ENCODE peak calls at places on chromosomes 2 and 18, in four cellular contexts. J, Y, O and H are unnamed samples.

GRCh38 chr2:50492452-50492851 is 539.5 kb downstream of the NRXN1 start:
- DNase-seq in J (no peak), Y (no peak), O (no peak), H (no peak)

GRCh38 chr2:127185720-127186119 is 34.4 kb downstream of the CYP27C1 start:
- DNase-seq in J (no peak), Y (no peak), O (no peak), H (no peak)

GRCh38 chr18:543447-543846 is 36.7 kb upstream of the CETN1 start:
- DNase-seq in J (no peak), Y (no peak), O (no peak), H (no peak)

GRCh38 chr2:205372141-205372540 is 310.2 kb upstream of the NRP2 start:
- DNase-seq in J (no peak), Y (no peak), O (no peak), H (no peak)

GRCh38 chr2:200618590-200619021 is 32.8 kb downstream of the AOX1 start:
- DNase-seq in J (no peak), Y (no peak), O (no peak), H (no peak)

GRCh38 chr2:46825958-46826897 is 89.4 kb downstream of the MCFD2 start:
- DNase-seq in J (no peak), Y (no peak), O (no peak), H (no peak)

GRCh38 chr2:1854747-1855146 is 110.4 kb upstream of the PXDN start:
- DNase-seq in J (no peak), Y (no peak), O (no peak), H (no peak)

GRCh38 chr2:40004336-40004735 is 225.3 kb upstream of the THUMPD2 start:
- DNase-seq in J (no peak), Y (no peak), O (no peak), H (no peak)

GRCh38 chr2:86552889-86553288 is 10.4 kb downstream of the CHMP3 start:
- DNase-seq in J (peak; percentile 36), Y (no peak), O (no peak), H (no peak)

DNA sequence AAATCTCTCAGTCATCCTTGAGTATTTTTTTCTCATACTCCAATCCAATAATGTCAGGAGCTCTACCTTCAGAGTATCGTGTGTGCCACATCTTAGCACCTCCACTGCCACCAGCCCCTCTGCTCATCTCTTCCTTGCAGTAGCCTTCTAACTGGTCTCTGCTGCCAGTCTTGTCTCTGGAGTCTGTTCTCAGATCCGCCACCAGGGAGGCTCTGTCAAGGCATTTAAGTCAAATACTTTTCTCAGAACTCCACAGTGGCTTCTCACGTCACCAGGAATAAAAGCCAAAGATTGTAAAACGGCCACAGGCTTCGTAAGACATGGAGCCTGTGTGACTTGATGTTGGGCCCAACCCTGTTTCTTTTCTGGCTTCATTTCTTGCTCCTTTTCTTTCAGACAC is 7.1 kb downstream of the UNC50 start:
- DNase-seq in J (no peak), Y (no peak), O (no peak), H (no peak)
- TF ChIP-seq CTCF in J (no peak), Y (no peak), O (no peak), H (no peak)

GRCh38 chr2:176445831-176446433 is 176.7 kb downstream of the MTX2 start:
- DNase-seq in J (no peak), Y (no peak), O (no peak), H (no peak)
- TF ChIP-seq CTCF in J (no peak), Y (no peak), O (no peak), H (no peak)

DNA sequence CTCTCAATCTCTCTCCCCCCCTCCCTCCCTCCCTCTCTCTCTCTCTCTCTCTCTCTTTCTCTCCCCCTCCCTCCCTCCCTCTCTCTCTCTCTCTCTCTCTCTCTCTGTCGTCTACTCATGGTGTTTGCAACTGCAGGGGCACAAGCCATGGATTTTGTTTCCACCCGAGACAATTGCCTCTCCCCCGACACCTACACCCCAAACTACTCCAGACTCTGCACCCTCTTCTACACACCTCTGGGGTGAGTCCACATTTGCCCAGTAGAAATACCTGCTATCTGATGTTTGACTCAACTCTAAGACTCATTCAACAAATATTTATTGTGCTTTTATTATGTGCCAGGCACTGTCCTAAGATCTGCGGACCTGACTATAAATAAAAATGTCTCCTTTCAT is 93.7 kb downstream of the TMEM17 start:
- DNase-seq in J (no peak), Y (no peak), O (no peak), H (no peak)
- TF ChIP-seq CTCF in J (no peak), Y (peak; percentile 16), O (no peak), H (no peak)

DNA sequence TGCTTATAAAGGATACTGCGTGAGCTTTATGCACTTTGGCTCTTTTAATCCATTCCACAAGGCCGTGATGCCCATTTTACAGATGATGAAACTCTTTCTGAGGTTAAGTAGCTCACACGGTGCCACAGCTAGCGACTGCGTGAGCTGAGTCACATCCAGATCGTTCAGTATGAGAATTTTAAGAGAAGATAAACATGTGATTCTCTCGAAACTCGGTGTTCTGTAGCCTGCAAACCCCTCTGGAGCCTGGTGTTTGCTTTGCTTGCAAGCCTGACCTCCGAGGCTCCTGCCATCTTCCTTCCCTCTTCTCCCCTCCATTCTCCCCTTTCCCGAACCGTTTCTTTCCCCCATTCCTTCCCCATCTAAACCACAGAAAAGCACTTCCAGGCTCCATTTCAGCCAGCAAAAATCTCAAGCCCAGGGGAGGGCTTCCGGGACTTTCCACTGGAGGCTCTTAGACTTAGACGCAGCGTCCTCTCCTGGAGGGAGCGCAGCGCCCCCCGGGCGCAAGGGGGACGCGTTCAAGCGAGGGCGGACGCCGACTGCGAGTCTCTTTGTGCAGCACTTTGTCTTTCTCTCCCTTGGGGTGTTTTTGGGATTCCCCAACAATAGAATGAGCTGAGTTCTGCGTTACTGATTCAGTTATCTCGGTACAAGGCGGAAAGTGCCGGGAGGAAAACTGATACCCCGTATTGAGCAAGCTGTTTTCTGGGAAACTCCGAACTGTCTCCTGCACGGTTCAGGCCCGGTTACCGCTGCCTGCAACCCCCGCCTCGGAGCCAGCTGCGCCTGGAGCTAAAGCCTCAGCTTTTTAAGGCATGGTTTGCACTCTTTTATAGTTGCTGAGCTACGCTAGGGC is 38.0 kb downstream of the CYP1B1 start:
- DNase-seq in J (no peak), Y (no peak), O (no peak), H (no peak)
- TF ChIP-seq CTCF in J (no peak), Y (no peak), O (peak; percentile 26), H (no peak)

GRCh38 chr2:231679131-231679530 is 29.2 kb upstream of the PTMA start:
- DNase-seq in J (no peak), Y (no peak), O (no peak), H (no peak)

GRCh38 chr2:231679906-231680283 is 28.4 kb upstream of the PTMA start:
- DNase-seq in J (no peak), Y (no peak), O (no peak), H (no peak)

GRCh38 chr2:231682546-231683291 is 25.6 kb upstream of the PTMA start:
- DNase-seq in J (no peak), Y (no peak), O (no peak), H (no peak)

GRCh38 chr2:231680284-231680991 is 27.9 kb upstream of the PTMA start:
- DNase-seq in J (no peak), Y (no peak), O (no peak), H (no peak)

GRCh38 chr2:231680992-231681852 is 27.1 kb upstream of the PTMA start:
- DNase-seq in J (no peak), Y (no peak), O (peak; percentile 91), H (no peak)
- TF ChIP-seq CTCF in J (no peak), Y (no peak), O (no peak), H (no peak)

GRCh38 chr18:8052237-8052701 is 485.2 kb downstream of the PTPRM start:
- DNase-seq in J (no peak), Y (no peak), O (no peak), H (no peak)
- TF ChIP-seq CTCF in J (no peak), Y (peak; percentile 40), O (no peak), H (no peak)

GRCh38 chr2:209977386-209978239 is 24.8 kb upstream of the RPE start:
- DNase-seq in J (no peak), Y (no peak), O (no peak), H (no peak)
- TF ChIP-seq CTCF in J (peak; percentile 79), Y (peak; percentile 72), O (peak; percentile 56), H (peak; percentile 63)

DNA sequence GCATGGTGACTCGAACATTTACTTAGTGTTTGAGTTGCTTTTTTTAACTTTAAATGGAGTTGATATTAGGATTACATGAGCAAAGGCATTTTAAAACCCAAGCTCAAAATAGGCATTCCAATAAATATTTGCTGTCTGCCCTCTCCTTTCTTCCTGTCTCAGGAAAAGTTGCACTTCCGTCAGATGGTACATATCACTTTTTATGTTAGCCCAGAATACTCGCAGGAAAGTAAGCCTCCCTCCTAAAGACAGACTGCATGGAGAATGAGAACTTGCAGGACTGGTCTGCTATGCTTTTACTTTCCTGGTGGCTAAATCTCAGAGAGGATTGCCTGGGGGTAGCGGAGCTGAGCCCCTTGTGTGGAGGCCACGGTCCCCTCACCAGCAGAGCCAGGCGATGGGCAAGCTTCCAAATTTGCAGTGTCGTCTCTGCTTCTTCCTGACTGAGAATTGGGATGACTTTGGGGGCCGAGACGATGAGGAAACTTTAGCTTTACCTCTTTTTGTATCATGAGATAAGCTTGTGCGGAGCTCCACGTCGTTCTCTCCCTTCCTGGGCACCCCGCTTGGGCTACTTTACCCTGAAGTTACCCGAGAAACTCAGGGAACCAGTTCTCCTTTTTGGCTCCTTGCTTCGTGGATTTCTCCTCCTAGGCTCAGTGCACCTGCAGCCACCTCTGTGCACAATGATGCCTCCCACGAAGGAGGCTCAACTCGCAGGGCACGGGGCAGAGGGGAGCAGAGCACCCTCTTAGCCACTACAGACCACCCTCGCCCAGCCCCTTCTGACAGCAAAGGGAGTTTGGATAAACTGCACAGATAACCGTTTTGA is 223.3 kb downstream of the SH3RF3 start:
- DNase-seq in J (no peak), Y (no peak), O (no peak), H (no peak)
- TF ChIP-seq CTCF in J (no peak), Y (no peak), O (no peak), H (no peak)

GRCh38 chr2:45176399-45176798 is 167.1 kb upstream of the SIX2 start:
- DNase-seq in J (no peak), Y (no peak), O (no peak), H (no peak)

GRCh38 chr2:45172993-45173392 is 163.7 kb upstream of the SIX2 start:
- DNase-seq in J (no peak), Y (no peak), O (no peak), H (no peak)

GRCh38 chr2:45170976-45171514 is 161.8 kb upstream of the SIX2 start:
- DNase-seq in J (no peak), Y (no peak), O (no peak), H (no peak)

GRCh38 chr2:45170191-45170975 is 161.1 kb upstream of the SIX2 start:
- DNase-seq in J (no peak), Y (no peak), O (no peak), H (no peak)

GRCh38 chr2:45173513-45173912 is 164.3 kb upstream of the SIX2 start:
- DNase-seq in J (no peak), Y (peak; percentile 83), O (no peak), H (no peak)
- TF ChIP-seq CTCF in J (no peak), Y (no peak), O (no peak), H (no peak)

GRCh38 chr2:84478867-84479266 is 19.8 kb upstream of the SUCLG1 start:
- DNase-seq in J (no peak), Y (no peak), O (no peak), H (no peak)
- TF ChIP-seq CTCF in J (no peak), Y (no peak), O (no peak), H (no peak)